ENCODE peak calls at places on chromosomes 11 and 22, in five cellular contexts. T is H1, N is K562, K is GM12878, V is HepG2. Z is an unnamed sample.

GRCh38 chr11:62505112-62505783 is 41.4 kb downstream of the AHNAK start:
- DNase-seq in V (no peak), N (peak), K (no peak), T (peak), Z (no peak)

GRCh38 chr11:394034-394857 is at the start of gene PKP3:
- DNase-seq in T (no peak), V (peak), N (peak), K (no peak), Z (peak)

GRCh38 chr22:19607198-19608113 is 83.2 kb upstream of the CLDN5 start:
- DNase-seq in V (no peak), N (no peak), K (no peak), T (peak), Z (no peak)

GRCh38 chr11:91926967-91927366 is 297.7 kb upstream of the FAT3 start:
- DNase-seq in N (no peak), T (no peak), K (no peak), V (no peak), Z (no peak)

GRCh38 chr11:47001666-47002285 is 65.2 kb downstream of the CSTPP1 start:
- DNase-seq in T (no peak), V (no peak), K (no peak), N (no peak), Z (no peak)

GRCh38 chr11:115333951-115334350 is 170.3 kb downstream of the CADM1 start:
- DNase-seq in K (no peak), T (no peak), V (no peak), N (no peak), Z (no peak)

GRCh38 chr11:66886671-66887221 is 29.9 kb downstream of the LRFN4 start:
- DNase-seq in V (no peak), T (no peak), N (peak), K (no peak), Z (peak)

GRCh38 chr11:65060913-65061408 is 2.6 kb upstream of the NAALADL1 start:
- DNase-seq in N (peak), V (peak), K (no peak), T (peak), Z (no peak)

GRCh38 chr22:38465673-38466490 is 2.0 kb upstream of the KDELR3 start:
- DNase-seq in K (no peak), N (no peak), V (no peak), T (no peak), Z (no peak)

GRCh38 chr11:69840371-69841169 is 21.4 kb upstream of the FGF3 start:
- DNase-seq in K (no peak), T (peak), V (no peak), N (no peak), Z (peak)

GRCh38 chr11:60767388-60767811 is 10.7 kb downstream of the MS4A15 start:
- DNase-seq in K (no peak), N (peak), V (no peak), T (peak), Z (peak)

GRCh38 chr11:1763796-1764661 is at the start of gene CTSD:
- DNase-seq in N (peak), K (no peak), V (peak), T (peak), Z (peak)

GRCh38 chr11:65487467-65488272 is 11.2 kb upstream of the MALAT1 start:
- DNase-seq in T (peak), V (peak), N (peak), K (no peak), Z (peak)

GRCh38 chr11:128628686-128629085 is 41.3 kb upstream of the ETS1 start:
- DNase-seq in T (no peak), N (no peak), K (no peak), V (no peak), Z (no peak)

GRCh38 chr11:125262825-125263218 is 98.3 kb downstream of the PKNOX2 start:
- DNase-seq in T (peak), N (no peak), V (no peak), K (no peak), Z (no peak)

GRCh38 chr22:49286236-49286760 is 541.4 kb downstream of the BRD1 start:
- DNase-seq in N (no peak), T (no peak), K (no peak), V (no peak), Z (no peak)

GRCh38 chr22:21713428-21714058 is 22.1 kb downstream of the YPEL1 start:
- DNase-seq in V (no peak), N (no peak), T (no peak), K (peak), Z (no peak)

GRCh38 chr22:39471421-39472141 is 14.8 kb downstream of the MGAT3 start:
- DNase-seq in V (no peak), N (peak), T (no peak), K (peak), Z (no peak)

GRCh38 chr11:45665206-45665932 is at the start of gene CHST1:
- DNase-seq in N (no peak), V (no peak), K (no peak), T (peak), Z (no peak)

GRCh38 chr11:30429550-30429949 is 106.6 kb downstream of the ARL14EP start:
- DNase-seq in K (no peak), T (no peak), N (no peak), V (no peak), Z (no peak)

GRCh38 chr11:30365793-30366517 is 43.1 kb downstream of the ARL14EP start:
- DNase-seq in T (no peak), K (no peak), N (no peak), V (no peak), Z (no peak)

GRCh38 chr11:113644605-113645004 is 61.5 kb downstream of the TMPRSS5 start:
- DNase-seq in K (no peak), T (no peak), V (no peak), N (no peak), Z (no peak)

GRCh38 chr11:120181446-120181992 is 29.3 kb upstream of the OAF start:
- DNase-seq in K (no peak), N (no peak), T (no peak), V (no peak), Z (no peak)

GRCh38 chr22:46390652-46391301 is 55.3 kb downstream of the TRMU start:
- DNase-seq in N (peak), V (peak), T (no peak), K (no peak), Z (no peak)

GRCh38 chr11:61354208-61354607 is 7.5 kb downstream of the CYB561A3 start:
- DNase-seq in V (no peak), K (no peak), N (no peak), T (no peak), Z (no peak)

GRCh38 chr11:108654994-108655631 is 9.8 kb upstream of the DDX10 start:
- DNase-seq in N (peak), V (peak), T (no peak), K (no peak), Z (peak)

GRCh38 chr11:34528072-34528471 is 14.5 kb upstream of the ELF5 start:
- DNase-seq in T (no peak), K (no peak), V (no peak), N (no peak), Z (no peak)

GRCh38 chr11:27211370-27212127 is 151.5 kb downstream of the CCDC34 start:
- DNase-seq in V (no peak), N (peak), T (peak), K (no peak), Z (peak)

GRCh38 chr11:12683857-12684256 is 9.6 kb downstream of the TEAD1 start:
- DNase-seq in V (no peak), N (peak), T (no peak), K (no peak), Z (no peak)

GRCh38 chr11:12864316-12865156 is 144.6 kb upstream of the RASSF10 start:
- DNase-seq in T (no peak), N (no peak), V (no peak), K (no peak), Z (no peak)

GRCh38 chr11:44899959-44900358 is 50.7 kb downstream of the TP53I11 start:
- DNase-seq in T (peak), V (peak), K (peak), N (peak), Z (peak)

GRCh38 chr22:27650572-27650971 is 151.0 kb downstream of the MN1 start:
- DNase-seq in T (no peak), V (no peak), K (no peak), N (no peak), Z (no peak)

GRCh38 chr11:61972796-61973602 is 5.6 kb upstream of the FTH1 start:
- DNase-seq in T (no peak), N (peak), V (peak), K (no peak), Z (no peak)

GRCh38 chr22:25876871-25877270 is 134.9 kb downstream of the MYO18B start:
- DNase-seq in N (no peak), T (no peak), K (no peak), V (no peak), Z (no peak)

GRCh38 chr22:25955323-25955722 is 213.3 kb downstream of the MYO18B start:
- DNase-seq in N (peak), V (no peak), T (no peak), K (no peak), Z (no peak)

GRCh38 chr22:44576311-44577260 is 78.6 kb upstream of the RTL6 start:
- DNase-seq in N (no peak), V (no peak), T (no peak), K (no peak), Z (no peak)
- TF ChIP-seq ATF3 in N (no peak), V (no peak), T (no peak), K (no peak), Z (no peak)

GRCh38 chr11:19868281-19868821 is 155.7 kb downstream of the NAV2 start:
- DNase-seq in K (no peak), V (no peak), N (no peak), T (no peak), Z (no peak)
- TF ChIP-seq RAD21 in K (no peak), V (no peak), N (no peak), T (no peak), Z (no peak)

GRCh38 chr22:23144926-23145906 is at the start of gene RAB36:
- DNase-seq in N (peak), T (peak), K (peak), V (peak), Z (peak)

GRCh38 chr22:23149743-23150238 is 4.5 kb downstream of the RAB36 start:
- DNase-seq in N (no peak), V (no peak), T (no peak), K (no peak), Z (no peak)

GRCh38 chr22:23144432-23144831 is 845 bp upstream of the RAB36 start:
- DNase-seq in V (no peak), N (no peak), K (no peak), T (no peak), Z (no peak)

GRCh38 chr22:23147632-23148387 is 2.5 kb downstream of the RAB36 start:
- DNase-seq in K (no peak), V (peak), N (no peak), T (no peak), Z (no peak)

DNA sequence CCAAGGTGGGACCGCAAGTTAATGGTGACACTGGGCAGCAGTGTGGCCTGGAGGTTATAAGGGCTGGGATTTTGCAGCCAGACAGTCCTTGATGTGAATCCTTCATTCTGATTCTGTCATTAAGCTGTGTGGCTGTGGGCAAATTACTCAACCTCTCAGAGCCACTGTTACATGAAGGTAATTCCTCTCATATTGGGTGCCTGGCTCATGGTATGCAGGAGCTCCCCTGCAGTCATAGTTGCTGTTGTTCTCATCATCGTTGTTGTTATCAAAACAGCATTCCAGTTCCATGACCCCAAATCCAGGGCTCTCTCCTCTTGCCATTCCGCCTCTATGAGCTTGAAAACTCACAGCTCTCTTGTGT is 1.5 kb downstream of the RAB36 start:
- DNase-seq in N (no peak), T (no peak), K (no peak), V (no peak), Z (no peak)
- TF ChIP-seq ATF3 in N (no peak), T (no peak), K (no peak), V (no peak), Z (no peak)

GRCh38 chr11:111307472-111308108 is 9.2 kb downstream of the POU2AF3 start:
- DNase-seq in N (no peak), T (no peak), V (no peak), K (no peak), Z (no peak)

GRCh38 chr11:111309516-111309915 is 11.2 kb downstream of the POU2AF3 start:
- DNase-seq in V (no peak), T (no peak), K (no peak), N (no peak), Z (no peak)

GRCh38 chr11:111310088-111310487 is 11.7 kb downstream of the POU2AF3 start:
- DNase-seq in V (no peak), T (no peak), N (no peak), K (no peak), Z (no peak)

GRCh38 chr11:111306321-111306720 is 8.0 kb downstream of the POU2AF3 start:
- DNase-seq in T (no peak), V (no peak), N (no peak), K (no peak), Z (no peak)

DNA sequence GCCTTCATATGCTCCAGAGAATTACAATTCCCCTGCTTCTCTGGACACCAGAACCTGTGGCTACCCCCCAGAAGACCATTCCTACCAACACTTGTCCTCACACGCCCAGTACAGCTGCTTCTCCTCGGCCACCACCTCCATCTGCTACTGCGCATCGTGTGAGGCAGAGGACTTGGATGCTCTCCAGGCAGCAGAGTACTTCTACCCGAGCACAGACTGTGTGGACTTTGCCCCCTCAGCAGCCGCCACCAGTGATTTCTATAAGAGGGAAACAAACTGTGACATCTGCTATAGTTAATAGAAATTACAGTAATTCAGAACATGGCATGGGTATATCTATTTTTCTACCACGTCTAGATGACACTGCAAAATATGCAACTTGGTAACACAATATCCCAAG is 9.8 kb downstream of the POU2AF3 start:
- DNase-seq in T (no peak), V (peak), K (no peak), N (no peak), Z (no peak)
- TF ChIP-seq RAD21 in T (no peak), V (peak), K (no peak), N (no peak), Z (no peak)

GRCh38 chr11:95500466-95500865 is 269.5 kb upstream of the SESN3 start:
- DNase-seq in K (no peak), N (no peak), T (no peak), V (no peak), Z (no peak)

GRCh38 chr11:95502522-95502921 is 271.5 kb upstream of the SESN3 start:
- DNase-seq in V (no peak), K (no peak), T (no peak), N (no peak), Z (no peak)

GRCh38 chr11:95501761-95502266 is 270.8 kb upstream of the SESN3 start:
- DNase-seq in K (no peak), V (no peak), T (no peak), N (no peak), Z (no peak)

GRCh38 chr11:95498731-95499396 is 267.9 kb upstream of the SESN3 start:
- DNase-seq in N (no peak), K (no peak), V (no peak), T (peak), Z (no peak)

GRCh38 chr11:95499516-95500135 is 268.6 kb upstream of the SESN3 start:
- DNase-seq in K (no peak), N (no peak), V (no peak), T (no peak), Z (no peak)
- TF ChIP-seq ATF3 in K (no peak), N (no peak), V (no peak), T (no peak), Z (no peak)

GRCh38 chr11:2995893-2996554 is 3.9 kb upstream of the NAP1L4 start:
- DNase-seq in V (no peak), T (no peak), K (no peak), N (no peak), Z (no peak)

GRCh38 chr11:2992234-2992999 is at the start of gene NAP1L4:
- DNase-seq in N (peak), T (peak), V (peak), K (peak), Z (peak)

GRCh38 chr11:2993000-2993330 is 836 bp upstream of the NAP1L4 start:
- DNase-seq in N (no peak), K (no peak), V (no peak), T (no peak), Z (no peak)

GRCh38 chr11:2995091-2995561 is 3.0 kb upstream of the NAP1L4 start:
- DNase-seq in K (no peak), N (no peak), V (no peak), T (no peak), Z (no peak)

DNA sequence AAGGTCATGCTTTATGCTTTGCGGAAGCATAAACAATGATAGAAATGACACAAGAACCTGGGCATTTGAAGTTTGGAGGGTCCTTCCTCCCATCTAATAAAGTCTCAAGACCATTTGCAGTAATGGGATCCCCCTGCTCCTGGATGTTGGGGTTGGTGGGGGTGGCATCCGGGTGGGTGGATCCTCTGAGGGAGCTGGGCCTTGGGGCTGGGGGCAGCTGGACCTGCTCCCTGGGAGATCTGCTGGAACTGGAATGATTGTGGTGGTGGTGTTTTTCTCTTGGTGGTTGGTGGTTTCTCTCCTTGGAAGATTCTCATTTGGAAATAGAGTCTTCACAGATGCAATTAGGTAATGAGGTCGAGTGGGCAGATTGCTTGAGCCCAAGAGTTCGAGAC is 2.2 kb upstream of the NAP1L4 start:
- DNase-seq in K (no peak), N (no peak), T (no peak), V (no peak), Z (no peak)
- TF ChIP-seq RAD21 in K (no peak), N (no peak), T (no peak), V (no peak), Z (no peak)

GRCh38 chr11:43574949-43575915 is 105.3 kb upstream of the HSD17B12 start:
- DNase-seq in V (no peak), T (peak), K (no peak), N (no peak), Z (no peak)
- TF ChIP-seq ATF3 in V (no peak), T (no peak), K (no peak), N (no peak), Z (no peak)

DNA sequence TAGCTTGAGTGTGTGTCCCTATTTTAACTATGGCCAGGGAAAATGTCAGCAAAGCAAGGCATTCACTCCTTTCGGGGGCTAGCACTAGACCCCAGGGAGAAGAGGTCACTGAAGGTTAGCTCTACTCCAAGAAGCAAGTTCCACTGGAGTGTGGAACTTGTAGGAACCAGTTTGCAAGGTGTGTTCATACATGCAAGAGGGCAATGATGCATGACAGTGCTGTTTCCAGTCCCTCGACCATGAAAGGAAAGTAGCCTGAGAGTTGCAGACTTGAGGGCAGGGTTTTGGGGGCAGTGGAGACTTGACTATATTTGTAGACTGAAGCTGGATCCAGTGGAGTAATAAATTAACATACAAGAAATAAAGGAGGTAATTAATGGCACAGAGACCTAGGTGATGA is 21.6 kb upstream of the SLC36A4 start:
- DNase-seq in K (no peak), V (no peak), N (no peak), T (no peak), Z (no peak)
- TF ChIP-seq RAD21 in K (no peak), V (no peak), N (no peak), T (no peak), Z (no peak)